ENCODE peak calls at places on chromosome 13, in eight cellular contexts. A, K, P, W, F, T, L and V are unnamed samples.

GRCh38 chr13:108595416-108596257 is 33.8 kb upstream of the MYO16 start:
- DNase-seq in P (peak; percentile 23), F (no peak), T (no peak), A (peak; percentile 90), W (no peak), L (no peak), K (no peak), V (no peak)

GRCh38 chr13:24181991-24182702 is 21.6 kb downstream of the SPATA13 start:
- DNase-seq in T (no peak), K (no peak), L (no peak), W (no peak), P (no peak), F (no peak), A (no peak), V (no peak)

GRCh38 chr13:78431328-78431727 is 172.0 kb downstream of the POU4F1 start:
- DNase-seq in A (no peak), P (no peak), K (no peak), T (no peak), L (no peak), W (no peak), F (no peak), V (no peak)

GRCh38 chr13:98529171-98529570 is 47.7 kb downstream of the STK24 start:
- DNase-seq in F (no peak), K (peak; percentile 53), P (no peak), A (peak; percentile 94), T (no peak), L (no peak), W (no peak), V (no peak)

GRCh38 chr13:46207828-46208227 is 3.9 kb upstream of the LRRC63 start:
- DNase-seq in W (no peak), L (no peak), T (no peak), K (no peak), F (no peak), A (no peak), P (no peak), V (no peak)

GRCh38 chr13:43154083-43154739 is 130.8 kb downstream of the DNAJC15 start:
- DNase-seq in W (no peak), P (peak; percentile 88), F (no peak), A (no peak), L (no peak), T (peak; percentile 79), K (no peak), V (no peak)

GRCh38 chr13:113633485-113633873 is 24.5 kb downstream of the ATP4B start:
- DNase-seq in F (no peak), P (no peak), T (no peak), L (no peak), W (no peak), K (peak; percentile 56), A (no peak), V (no peak)

GRCh38 chr13:58598241-58598640 is 966.7 kb downstream of the PCDH17 start:
- DNase-seq in P (peak; percentile 45), A (no peak), T (peak; percentile 72), W (no peak), F (no peak), K (no peak), L (no peak), V (no peak)

GRCh38 chr13:29594710-29595379 is 643 bp downstream of the SLC7A1 start:
- DNase-seq in W (peak; percentile 45), P (peak; percentile 33), A (peak; percentile 16), L (no peak), F (peak; percentile 90), K (peak; percentile 89), T (peak; percentile 75), V (peak; percentile 73)

GRCh38 chr13:97439196-97439595 is 5.2 kb downstream of the RAP2A start:
- DNase-seq in L (no peak), A (no peak), P (peak; percentile 62), W (no peak), F (no peak), T (no peak), K (no peak), V (no peak)

GRCh38 chr13:51520524-51520923 is 63.7 kb upstream of the WDFY2 start:
- DNase-seq in W (no peak), K (no peak), P (no peak), F (peak; percentile 90), T (no peak), A (no peak), L (no peak), V (peak; percentile 68)

GRCh38 chr13:38384171-38384570 is 34.5 kb downstream of the UFM1 start:
- DNase-seq in A (no peak), F (peak; percentile 37), P (no peak), K (no peak), L (no peak), T (no peak), W (no peak), V (no peak)

GRCh38 chr13:73973156-73973555 is 161.0 kb downstream of the KLF12 start:
- DNase-seq in T (no peak), K (no peak), L (no peak), A (no peak), F (no peak), P (no peak), W (no peak), V (no peak)

GRCh38 chr13:44268965-44269364 is 104.7 kb upstream of the SERP2 start:
- DNase-seq in K (no peak), W (no peak), F (no peak), L (no peak), T (no peak), A (no peak), P (no peak), V (no peak)

GRCh38 chr13:30021611-30022010 is 171.2 kb upstream of the UBL3 start:
- DNase-seq in K (no peak), F (peak; percentile 70), A (no peak), T (no peak), W (no peak), P (no peak), L (no peak), V (no peak)

GRCh38 chr13:20461481-20461859 is 64.2 kb downstream of the CRYL1 start:
- DNase-seq in F (peak; percentile 53), L (no peak), P (peak; percentile 46), K (no peak), W (no peak), T (peak; percentile 75), A (no peak), V (no peak)

GRCh38 chr13:27952931-27953670 is 16.0 kb downstream of the CDX2 start:
- DNase-seq in L (no peak), F (no peak), P (no peak), T (no peak), A (no peak), W (no peak), K (no peak), V (no peak)

GRCh38 chr13:30464496-30465351 is 1.0 kb downstream of the HMGB1 start:
- DNase-seq in F (peak; percentile 91), K (peak; percentile 86), L (peak; percentile 63), A (peak; percentile 45), P (peak; percentile 82), T (peak; percentile 81), W (peak; percentile 79), V (peak; percentile 92)

GRCh38 chr13:31168166-31168565 is 6.5 kb upstream of the HSPH1 start:
- DNase-seq in F (no peak), A (no peak), K (no peak), P (no peak), T (no peak), L (no peak), W (no peak), V (no peak)

GRCh38 chr13:20525144-20525600 is 485 bp downstream of the CRYL1 start:
- DNase-seq in F (peak; percentile 44), T (peak; percentile 58), L (peak; percentile 61), K (peak; percentile 71), P (peak; percentile 23), A (peak; percentile 39), W (no peak), V (peak; percentile 29)

GRCh38 chr13:53189162-53189561 is 160.5 kb downstream of the OLFM4 start:
- DNase-seq in F (no peak), P (no peak), W (no peak), L (no peak), A (no peak), T (no peak), K (no peak), V (no peak)